ENCODE peak calls at places on chromosomes 2 and 18, in seven cellular contexts. G, S, Q, C, H, Z and K are unnamed samples.

GRCh38 chr2:17375262-17375661 is 143.0 kb downstream of the RAD51AP2 start:
- ATAC-seq in S (no peak), G (no peak), Z (no peak), C (no peak), H (no peak), Q (no peak), K (no peak)

GRCh38 chr2:144211065-144211464 is 308.9 kb downstream of the ZEB2 start:
- ATAC-seq in H (no peak), Z (no peak), C (no peak), G (no peak), Q (no peak), S (no peak), K (no peak)

GRCh38 chr2:174610243-174610995 is 12.8 kb upstream of the WIPF1 start:
- ATAC-seq in S (no peak), C (no peak), H (no peak), Z (no peak), Q (no peak), G (no peak), K (no peak)

GRCh38 chr2:11155326-11156059 is at the start of gene SLC66A3:
- ATAC-seq in Q (peak), G (peak), H (peak), S (peak), Z (peak), C (peak), K (peak)

GRCh38 chr2:113175101-113175628 is 1.4 kb downstream of the PSD4 start:
- ATAC-seq in Z (peak), Q (peak), S (no peak), H (peak), G (no peak), C (no peak), K (peak)

GRCh38 chr2:39469807-39470206 is 32.7 kb upstream of the MAP4K3 start:
- ATAC-seq in H (no peak), Q (no peak), Z (peak), S (peak), G (peak), C (peak), K (peak)

GRCh38 chr18:59042477-59042842 is 97.2 kb upstream of the SEC11C start:
- ATAC-seq in G (no peak), Z (no peak), C (no peak), Q (no peak), S (no peak), H (no peak), K (peak)

GRCh38 chr18:5058768-5059539 is 138.1 kb downstream of the AKAIN1 start:
- ATAC-seq in S (peak), Z (no peak), G (no peak), C (no peak), H (peak), Q (peak), K (no peak)

GRCh38 chr18:34528177-34528576 is 181.9 kb upstream of the DTNA start:
- ATAC-seq in S (no peak), G (no peak), C (no peak), Z (no peak), Q (no peak), H (no peak), K (no peak)

GRCh38 chr2:65918760-65919187 is 486.4 kb upstream of the SPRED2 start:
- ATAC-seq in S (no peak), Q (no peak), G (no peak), Z (no peak), C (no peak), H (no peak), K (peak)

GRCh38 chr18:60975419-60975818 is 357.8 kb upstream of the CDH20 start:
- ATAC-seq in G (no peak), H (no peak), Q (no peak), Z (no peak), S (no peak), C (no peak), K (no peak)

GRCh38 chr2:55364189-55365055 is 55.2 kb downstream of the CCDC88A start:
- ATAC-seq in Z (peak), H (no peak), G (peak), S (peak), Q (no peak), C (peak), K (peak)

GRCh38 chr2:105641389-105641811 is 103.3 kb upstream of the NCK2 start:
- ATAC-seq in Q (no peak), H (no peak), C (peak), S (no peak), Z (no peak), G (no peak), K (no peak)

GRCh38 chr2:31319391-31320175 is 85.6 kb downstream of the EHD3 start:
- ATAC-seq in Z (no peak), C (no peak), S (peak), Q (peak), G (no peak), H (peak), K (peak)

GRCh38 chr2:133324150-133324561 is 244.1 kb downstream of the NCKAP5 start:
- ATAC-seq in Z (no peak), H (no peak), G (peak), S (no peak), Q (no peak), C (no peak), K (no peak)

GRCh38 chr2:31238906-31239841 is 5.2 kb downstream of the EHD3 start:
- ATAC-seq in G (no peak), S (peak), Q (no peak), Z (no peak), C (no peak), H (no peak), K (peak)

GRCh38 chr2:217826505-217826904 is 176.3 kb downstream of the TNS1 start:
- ATAC-seq in Z (no peak), Q (no peak), S (peak), C (no peak), G (no peak), H (no peak), K (peak)

GRCh38 chr2:30987611-30988010 is 150.6 kb downstream of the GALNT14 start:
- ATAC-seq in Z (no peak), Q (no peak), S (no peak), C (no peak), G (no peak), H (no peak), K (no peak)

GRCh38 chr2:37585295-37585908 is 86.0 kb downstream of the CDC42EP3 start:
- ATAC-seq in S (no peak), Z (peak), G (no peak), Q (peak), H (peak), C (peak), K (peak)

GRCh38 chr18:22469061-22469689 is 51.5 kb upstream of the CTAGE1 start:
- ATAC-seq in H (no peak), C (no peak), G (no peak), Q (no peak), Z (no peak), S (no peak), K (no peak)

GRCh38 chr2:119769645-119770044 is 9.9 kb downstream of the PTPN4 start:
- ATAC-seq in G (no peak), S (no peak), Z (no peak), Q (no peak), C (no peak), H (no peak), K (no peak)

GRCh38 chr2:74694281-74694680 is 40.2 kb downstream of the SEMA4F start:
- ATAC-seq in G (no peak), H (no peak), C (no peak), Z (no peak), S (no peak), Q (no peak), K (no peak)

GRCh38 chr2:148540022-148540421 is 104.5 kb upstream of the EPC2 start:
- ATAC-seq in C (no peak), Z (no peak), Q (peak), H (peak), S (no peak), G (no peak), K (no peak)

GRCh38 chr2:207288628-207289027 is 122.9 kb upstream of the KLF7 start:
- ATAC-seq in Z (no peak), H (no peak), S (no peak), C (no peak), Q (no peak), G (no peak), K (peak)

GRCh38 chr2:121595012-121595891 is 54.0 kb downstream of the CLASP1 start:
- ATAC-seq in S (peak), Z (no peak), G (no peak), Q (no peak), C (peak), H (no peak), K (no peak)

GRCh38 chr2:7692657-7693161 is 775.5 kb downstream of the RNF144A start:
- ATAC-seq in C (peak), H (no peak), G (no peak), Q (no peak), S (peak), Z (peak), K (no peak)

GRCh38 chr2:185215497-185215896 is 523.1 kb upstream of the FSIP2 start:
- ATAC-seq in S (no peak), G (no peak), Q (no peak), H (no peak), C (no peak), Z (no peak), K (no peak)

GRCh38 chr2:12733846-12734245 is 17.1 kb downstream of the TRIB2 start:
- ATAC-seq in H (no peak), C (peak), S (peak), G (peak), Z (no peak), Q (no peak), K (peak)

GRCh38 chr2:60976875-60977561 is 40.5 kb upstream of the PEX13 start:
- ATAC-seq in H (no peak), G (no peak), Z (no peak), C (peak), Q (no peak), S (no peak), K (no peak)

GRCh38 chr2:229129738-229130371 is 141.2 kb downstream of the PID1 start:
- ATAC-seq in Z (peak), H (no peak), Q (no peak), S (no peak), C (no peak), G (no peak), K (no peak)

GRCh38 chr2:197893403-197894177 is 89.2 kb downstream of the PLCL1 start:
- ATAC-seq in Z (no peak), C (peak), Q (peak), S (peak), H (no peak), G (no peak), K (no peak)

GRCh38 chr2:38971377-38971776 is 81.7 kb downstream of the ARHGEF33 start:
- ATAC-seq in H (no peak), S (no peak), G (no peak), Q (no peak), Z (no peak), C (no peak), K (no peak)

GRCh38 chr2:17388790-17389189 is 129.4 kb downstream of the RAD51AP2 start:
- ATAC-seq in C (no peak), Q (no peak), Z (no peak), S (no peak), H (no peak), G (no peak), K (peak)

GRCh38 chr2:64359892-64360657 is 93.9 kb upstream of the LGALSL start:
- ATAC-seq in H (no peak), G (peak), Q (no peak), C (peak), Z (peak), S (peak), K (peak)

GRCh38 chr2:65549262-65550036 is 117.0 kb upstream of the SPRED2 start:
- ATAC-seq in Q (no peak), C (no peak), H (no peak), G (no peak), Z (no peak), S (no peak), K (no peak)